ENCODE peak calls at places on chromosome 2, in ten cellular contexts. G is lower leg skin, P is Peyer's patch, Q is heart left ventricle, C is sigmoid colon, Y is NB4, O is body of pancreas, W is A549, F is prostate gland, A is spleen. S is an unnamed sample.

GRCh38 chr2:128282976-128283810 is 35.5 kb downstream of the HS6ST1 start:
- DNase-seq in Y (peak; percentile 32), W (no peak), F (no peak), O (no peak), A (peak; percentile 75), C (peak; percentile 70), G (no peak), Q (peak; percentile 53), P (peak; percentile 49), S (peak; percentile 7)

GRCh38 chr2:238688197-238689153 is 159.4 kb upstream of the TWIST2 start:
- DNase-seq in Q (no peak), Y (no peak), W (no peak), O (no peak), F (no peak), G (peak; percentile 86), A (no peak), P (no peak), C (no peak), S (no peak)

GRCh38 chr2:101766871-101767739 is 69.6 kb downstream of the MAP4K4 start:
- DNase-seq in A (no peak), G (no peak), O (no peak), Y (no peak), F (no peak), W (no peak), P (no peak), C (no peak), Q (no peak), S (no peak)

GRCh38 chr2:195628666-195629065 is 28.4 kb upstream of the SLC39A10 start:
- DNase-seq in Y (no peak), W (no peak), C (no peak), F (no peak), G (no peak), Q (no peak), O (no peak), A (no peak), P (no peak), S (no peak)

GRCh38 chr2:64839844-64840243 is 149.4 kb upstream of the SLC1A4 start:
- DNase-seq in A (peak; percentile 86), Q (no peak), F (no peak), C (no peak), W (no peak), P (no peak), O (no peak), G (no peak), Y (peak; percentile 84), S (no peak)

GRCh38 chr2:133143649-133144048 is 424.6 kb downstream of the NCKAP5 start:
- DNase-seq in C (no peak), F (no peak), G (no peak), O (peak; percentile 25), A (no peak), P (no peak), W (no peak), Y (no peak), Q (no peak), S (no peak)

GRCh38 chr2:130829020-130829419 is 7.7 kb upstream of the ARHGEF4 start:
- DNase-seq in W (peak; percentile 55), Y (no peak), F (no peak), P (no peak), C (no peak), Q (no peak), O (no peak), G (no peak), A (peak; percentile 57), S (no peak)

GRCh38 chr2:209499071-209499470 is 75.2 kb downstream of the MAP2 start:
- DNase-seq in F (no peak), A (no peak), C (no peak), P (no peak), W (no peak), O (no peak), Y (peak; percentile 51), Q (no peak), G (no peak), S (no peak)

GRCh38 chr2:27303093-27304025 is 4.9 kb downstream of the UCN start:
- DNase-seq in A (peak; percentile 47), O (peak; percentile 56), W (peak; percentile 86), C (no peak), F (peak; percentile 40), P (no peak), G (no peak), Y (peak; percentile 79), Q (no peak), S (peak; percentile 76)

GRCh38 chr2:42424033-42424432 is 63.0 kb upstream of the COX7A2L start:
- DNase-seq in G (no peak), C (no peak), Y (no peak), W (no peak), A (no peak), Q (no peak), O (no peak), F (no peak), P (no peak), S (no peak)

GRCh38 chr2:67604360-67604759 is 207.2 kb downstream of the ETAA1 start:
- DNase-seq in Q (no peak), A (no peak), G (no peak), P (no peak), W (no peak), C (no peak), Y (no peak), F (no peak), O (no peak), S (no peak)

GRCh38 chr2:54262015-54262765 is 6.2 kb upstream of the TSPYL6 start:
- DNase-seq in A (no peak), W (no peak), Y (no peak), Q (no peak), P (no peak), C (no peak), O (no peak), G (no peak), F (no peak), S (no peak)

GRCh38 chr2:33583194-33583938 is 15.7 kb downstream of the FAM98A start:
- DNase-seq in F (no peak), Y (peak; percentile 64), O (peak; percentile 27), A (no peak), P (no peak), G (no peak), W (no peak), Q (no peak), C (no peak), S (peak; percentile 68)

GRCh38 chr2:24682357-24682756 is 110.8 kb downstream of the PTRHD1 start:
- DNase-seq in C (no peak), O (no peak), W (no peak), A (no peak), G (no peak), Y (no peak), Q (no peak), F (no peak), P (no peak), S (no peak)

GRCh38 chr2:105795575-105795934 is 50.8 kb downstream of the NCK2 start:
- DNase-seq in Q (no peak), W (no peak), A (no peak), Y (peak; percentile 87), O (no peak), P (no peak), G (peak; percentile 43), C (no peak), F (no peak), S (no peak)

GRCh38 chr2:12211326-12212170 is 465.1 kb downstream of the LPIN1 start:
- DNase-seq in O (peak; percentile 14), A (no peak), W (no peak), G (no peak), Q (no peak), P (no peak), C (no peak), Y (no peak), F (no peak), S (no peak)

GRCh38 chr2:215269397-215270117 is 42.3 kb upstream of the ATIC start:
- DNase-seq in C (no peak), O (peak; percentile 67), G (no peak), W (peak; percentile 18), Y (peak; percentile 74), A (no peak), P (peak; percentile 52), Q (no peak), F (peak; percentile 78), S (peak; percentile 71)

GRCh38 chr2:73246850-73247249 is 12.7 kb downstream of the CCT7 start:
- DNase-seq in C (no peak), A (no peak), Q (no peak), Y (no peak), G (no peak), O (no peak), W (no peak), P (no peak), F (no peak), S (peak; percentile 25)

GRCh38 chr2:144147356-144147755 is 372.6 kb downstream of the ZEB2 start:
- DNase-seq in P (no peak), W (no peak), Y (no peak), F (no peak), Q (no peak), A (no peak), G (no peak), C (no peak), O (no peak), S (no peak)

GRCh38 chr2:233082934-233083755 is 23.0 kb downstream of the INPP5D start:
- DNase-seq in W (no peak), Q (no peak), O (no peak), C (peak; percentile 41), G (peak; percentile 75), F (no peak), P (peak; percentile 34), Y (peak; percentile 91), A (no peak), S (peak; percentile 33)
- TF ChIP-seq POLR2A in W (no peak), Q (no peak), O (peak; percentile 7), C (no peak), G (no peak), F (no peak), P (no peak), Y (peak; percentile 41), A (no peak), S (no peak)

GRCh38 chr2:230602562-230603230 is 109.9 kb upstream of the CAB39 start:
- DNase-seq in W (no peak), G (no peak), Q (no peak), C (no peak), A (peak; percentile 91), O (no peak), P (no peak), F (no peak), Y (peak; percentile 50), S (no peak)
- TF ChIP-seq POLR2A in W (no peak), G (no peak), Q (no peak), C (no peak), A (no peak), O (no peak), P (no peak), F (no peak), Y (no peak), S (no peak)

DNA sequence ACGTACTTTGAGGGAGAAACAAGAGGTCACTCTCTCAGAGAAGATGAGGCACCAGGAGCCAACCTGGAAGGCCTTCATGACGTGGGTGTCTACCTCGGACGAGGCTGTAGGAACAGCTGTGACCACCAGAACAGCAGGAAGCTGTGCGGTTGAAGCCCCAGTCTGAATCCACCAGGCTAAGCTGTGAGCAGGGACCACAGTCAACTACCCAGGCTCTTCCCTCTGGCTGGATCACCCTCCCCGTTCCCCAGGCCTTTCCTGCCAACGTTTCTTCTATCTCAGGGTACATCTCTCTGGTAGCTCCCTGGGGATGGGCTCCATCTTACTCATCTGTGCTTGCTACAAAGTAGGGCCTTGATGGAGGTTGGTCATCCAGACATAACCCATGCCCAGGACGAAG is 36.8 kb upstream of the CYP27C1 start:
- DNase-seq in Y (peak; percentile 71), G (peak; percentile 72), W (no peak), F (no peak), Q (no peak), C (no peak), P (no peak), A (no peak), O (no peak), S (no peak)
- TF ChIP-seq POLR2A in Y (no peak), G (no peak), W (no peak), F (no peak), Q (no peak), C (no peak), P (no peak), A (no peak), O (no peak), S (no peak)

GRCh38 chr2:236569593-236569973 is at the start of gene ACKR3:
- DNase-seq in Y (peak; percentile 58), C (peak; percentile 92), Q (peak; percentile 87), W (peak; percentile 65), A (peak; percentile 92), P (peak; percentile 76), F (peak; percentile 78), O (peak; percentile 83), G (peak; percentile 94), S (no peak)
- TF ChIP-seq POLR2A in Y (no peak), C (no peak), Q (peak; percentile 68), W (peak; percentile 33), A (no peak), P (peak; percentile 71), F (peak; percentile 38), O (peak; percentile 96), G (no peak), S (no peak)